ENCODE peak calls at places on chromosomes 16 and 17, in seven cellular contexts. K is stomach, U is hepatocyte, X is cardiac muscle cell, T is upper lobe of right lung, W is heart left ventricle, D is BJ. Y is an unnamed sample.
A peak's percentile ranks its signal among the peaks of the same experiment; 100 is the strongest.

GRCh38 chr17:12088035-12088434 is 67.4 kb downstream of the MAP2K4 start:
- DNase-seq in W (no peak), K (no peak), X (no peak), D (no peak), T (no peak), U (no peak), Y (no peak)

GRCh38 chr17:43070872-43071271 is 45.8 kb downstream of the RND2 start:
- DNase-seq in X (no peak), T (no peak), W (no peak), K (no peak), D (no peak), U (no peak), Y (no peak)

GRCh38 chr17:39679521-39680192 is 8.2 kb downstream of the PGAP3 start:
- DNase-seq in T (no peak), D (no peak), X (no peak), K (peak; percentile 51), W (peak; percentile 52), U (no peak), Y (no peak)

GRCh38 chr16:65534121-65534528 is 412.3 kb upstream of the CDH11 start:
- DNase-seq in D (no peak), T (no peak), K (no peak), W (no peak), U (no peak), X (peak; percentile 32), Y (no peak)

GRCh38 chr16:27985981-27986380 is 77.5 kb downstream of the GSG1L start:
- DNase-seq in U (no peak), T (no peak), W (no peak), X (no peak), D (no peak), K (no peak), Y (no peak)

GRCh38 chr16:74749291-74750055 is 25.1 kb downstream of the FA2H start:
- DNase-seq in X (no peak), K (no peak), D (no peak), W (no peak), U (no peak), T (no peak), Y (no peak)

GRCh38 chr17:10793256-10793655 is 10.6 kb downstream of the TMEM238L start:
- DNase-seq in X (no peak), D (no peak), U (no peak), K (no peak), W (no peak), T (no peak), Y (no peak)

GRCh38 chr17:41617698-41618097 is 5.1 kb upstream of the KRT16 start:
- DNase-seq in W (no peak), K (no peak), T (peak; percentile 60), D (no peak), U (no peak), X (no peak), Y (no peak)

GRCh38 chr17:65323055-65323454 is 185.9 kb downstream of the RGS9 start:
- DNase-seq in X (no peak), U (no peak), D (no peak), K (no peak), T (no peak), W (no peak), Y (no peak)

GRCh38 chr17:16944334-16945140 is 27.4 kb downstream of the TNFRSF13B start:
- DNase-seq in X (no peak), W (no peak), U (no peak), D (no peak), T (no peak), K (peak; percentile 18), Y (no peak)

GRCh38 chr17:41548844-41549595 is 20.9 kb upstream of the KRT19 start:
- DNase-seq in D (no peak), X (peak; percentile 90), K (peak; percentile 89), T (peak; percentile 92), U (peak; percentile 95), W (peak; percentile 76), Y (peak; percentile 85)

GRCh38 chr16:88809676-88810165 is 2.0 kb downstream of the APRT start:
- DNase-seq in X (no peak), D (no peak), T (peak; percentile 58), W (no peak), K (no peak), U (no peak), Y (no peak)

GRCh38 chr16:80974649-80975376 is 31.9 kb downstream of the CMC2 start:
- DNase-seq in W (no peak), X (no peak), U (no peak), K (no peak), T (no peak), D (no peak), Y (no peak)

GRCh38 chr17:75571197-75571884 is 16.3 kb upstream of the MYO15B start:
- DNase-seq in T (peak; percentile 67), D (no peak), K (peak; percentile 48), U (peak; percentile 4), X (peak; percentile 21), W (peak; percentile 59), Y (no peak)

GRCh38 chr17:31391496-31391949 is at the start of gene RAB11FIP4:
- DNase-seq in X (peak; percentile 52), W (peak; percentile 11), K (peak; percentile 22), T (no peak), D (no peak), U (peak; percentile 58), Y (no peak)

GRCh38 chr16:35744716-35745115 is 2285.3 kb downstream of the TP53TG3F start:
- DNase-seq in W (no peak), D (no peak), U (no peak), K (no peak), T (no peak), X (no peak), Y (no peak)

GRCh38 chr16:53220585-53220984 is 165.8 kb downstream of the CHD9 start:
- DNase-seq in D (no peak), W (no peak), X (peak; percentile 50), K (no peak), T (no peak), U (peak; percentile 5), Y (no peak)

GRCh38 chr16:87600246-87600645 is 2.1 kb upstream of the JPH3 start:
- DNase-seq in K (no peak), T (no peak), X (no peak), U (no peak), W (no peak), D (no peak), Y (no peak)

GRCh38 chr16:31356566-31357323 is 1.8 kb downstream of the ITGAX start:
- DNase-seq in T (no peak), X (no peak), D (no peak), W (no peak), U (no peak), K (no peak), Y (no peak)

GRCh38 chr16:31352344-31353115 is 2.4 kb upstream of the ITGAX start:
- DNase-seq in U (no peak), K (no peak), D (no peak), T (no peak), X (no peak), W (no peak), Y (no peak)

GRCh38 chr16:31355701-31356100 is 725 bp downstream of the ITGAX start:
- DNase-seq in D (no peak), X (no peak), W (no peak), U (no peak), K (no peak), T (no peak), Y (no peak)

GRCh38 chr16:31351937-31352315 is 3.0 kb upstream of the ITGAX start:
- DNase-seq in K (no peak), T (no peak), D (no peak), X (no peak), W (no peak), U (no peak), Y (no peak)

DNA sequence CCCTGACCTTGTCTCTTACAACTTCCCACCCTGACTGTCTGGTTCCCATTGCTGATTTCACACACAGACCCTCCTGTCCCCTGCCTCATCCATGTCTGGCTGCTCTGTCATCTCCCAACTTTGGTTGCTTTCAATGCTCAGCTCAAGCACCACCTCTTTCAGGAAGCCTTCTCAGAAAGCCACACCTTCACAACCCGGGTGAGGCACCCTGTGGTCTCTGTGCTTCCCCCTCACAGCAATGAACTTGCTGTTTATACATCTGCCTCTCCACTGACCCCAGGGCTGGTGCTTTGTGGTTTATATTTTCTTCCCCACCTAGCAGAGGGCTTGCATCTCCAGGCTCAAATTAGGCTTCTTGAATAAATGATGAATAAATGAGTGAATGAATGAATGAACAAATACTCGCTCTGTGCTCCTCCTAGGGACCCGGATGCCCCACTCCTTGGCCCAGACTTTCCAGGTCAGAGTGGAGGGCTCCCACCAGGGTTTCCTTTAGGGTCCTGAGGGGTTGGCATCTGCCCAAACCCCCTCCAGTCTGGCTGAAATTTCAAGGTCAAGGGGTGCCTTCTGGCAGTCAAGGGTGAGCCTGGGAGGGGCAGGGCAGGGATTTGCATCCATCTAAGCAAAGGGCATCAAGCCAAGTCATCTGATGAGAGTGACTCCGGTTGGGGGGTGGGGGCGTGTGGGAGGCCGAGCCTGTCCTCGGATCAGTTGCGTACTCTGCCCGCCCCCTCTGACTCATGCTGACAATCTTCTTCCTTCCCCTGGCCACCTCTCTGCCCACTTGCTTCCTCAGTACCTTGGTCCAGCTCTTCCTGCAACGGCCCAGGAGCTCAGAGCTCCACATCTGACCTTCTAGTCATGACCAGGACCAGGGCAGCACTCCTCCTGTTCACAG is at the start of gene ITGAX:
- DNase-seq in T (peak; percentile 92), K (peak; percentile 49), W (peak; percentile 64), U (peak; percentile 62), D (no peak), X (peak; percentile 61), Y (no peak)
- H3K4me3 ChIP-seq in T (peak within 1 kb of the TSS; percentile 37), K (peak within 1 kb of the TSS; percentile 34), W (no peak within 1 kb of the TSS), U (no peak within 1 kb of the TSS), D (no peak within 1 kb of the TSS), X (no peak within 1 kb of the TSS), Y (no peak within 1 kb of the TSS)

DNA sequence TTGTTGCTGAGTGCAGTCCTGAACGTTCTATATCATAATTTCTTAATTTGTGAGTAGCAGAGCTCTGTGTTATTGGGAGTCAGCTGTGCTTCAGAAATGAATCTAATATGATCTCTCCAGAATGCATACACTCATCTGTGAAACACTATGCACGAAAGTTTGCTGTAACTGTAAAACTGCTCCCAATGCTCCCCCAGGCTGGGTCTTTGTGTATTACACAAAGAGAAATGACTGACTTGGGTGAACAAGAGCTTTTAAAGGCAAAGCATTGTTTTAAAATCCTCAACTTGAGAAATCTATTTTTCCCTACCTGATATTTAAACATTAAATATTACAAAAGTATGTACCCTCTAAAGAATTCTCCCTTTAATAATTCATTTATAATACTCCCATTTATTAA is 636.7 kb upstream of the KIF2B start:
- DNase-seq in T (no peak), X (no peak), U (no peak), W (no peak), D (no peak), K (no peak), Y (no peak)
- TF ChIP-seq CTCF in T (no peak), X (no peak), U (no peak), W (no peak), D (no peak), K (no peak), Y (no peak)

DNA sequence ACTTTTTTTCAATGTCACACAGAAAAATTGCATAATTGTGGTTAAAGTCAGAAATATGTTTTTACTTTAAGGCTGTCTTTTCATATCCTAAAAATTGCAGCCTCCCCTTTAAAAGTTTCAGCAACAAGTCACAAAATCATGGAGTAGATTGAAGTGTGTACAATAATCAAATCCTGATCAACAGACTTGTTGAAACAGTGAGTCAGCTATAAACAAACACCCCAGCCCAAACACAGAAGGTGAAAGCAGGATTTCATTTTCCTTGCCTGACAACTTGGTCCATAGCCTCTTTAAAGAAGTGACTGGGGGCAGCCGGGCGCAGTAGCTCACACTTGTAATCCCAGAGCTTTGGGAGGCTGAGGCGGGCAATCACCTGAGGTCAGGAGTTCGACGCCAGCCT is 59.9 kb downstream of the WNT3 start:
- DNase-seq in T (no peak), U (no peak), D (no peak), X (no peak), W (no peak), K (no peak), Y (no peak)
- H3K4me3 ChIP-seq in T (no peak overlapping the region), U (no peak overlapping the region), D (no peak overlapping the region), X (no peak overlapping the region), W (no peak overlapping the region), K (no peak overlapping the region), Y (no peak overlapping the region)

GRCh38 chr17:7313028-7313889 is 1.9 kb downstream of the GPS2 start:
- DNase-seq in D (no peak), W (no peak), T (no peak), X (no peak), K (no peak), U (no peak), Y (no peak)
- TF ChIP-seq CTCF in D (no peak), W (no peak), T (no peak), X (no peak), K (peak; percentile 11), U (no peak), Y (no peak)